ENCODE peak calls at places on chromosomes 2 and 18, in seven cellular contexts. M, F, K, Q, N, U and J are unnamed samples.

GRCh38 chr18:5895300-5895885 is at the start of gene TMEM200C:
- DNase-seq in U (no peak), F (no peak), N (no peak), M (no peak), Q (no peak), K (peak), J (no peak)

GRCh38 chr2:71252862-71253261 is 26.0 kb upstream of the PAIP2B start:
- DNase-seq in F (no peak), U (no peak), M (no peak), N (no peak), Q (no peak), K (no peak), J (no peak)

GRCh38 chr2:109613922-109614714 is at the start of the genes SEPTIN10 and SOWAHC:
- DNase-seq in M (peak), U (no peak), N (peak), F (peak), K (peak), Q (peak), J (peak)

GRCh38 chr2:171655584-171655983 is 31.7 kb upstream of the DYNC1I2 start:
- DNase-seq in F (no peak), M (no peak), K (no peak), U (peak), Q (no peak), N (no peak), J (no peak)

GRCh38 chr2:221573430-221574230 is 1.5 kb upstream of the EPHA4 start:
- DNase-seq in N (peak), F (peak), Q (peak), K (peak), U (no peak), M (peak), J (peak)

GRCh38 chr2:239227111-239227581 is 173.7 kb downstream of the HDAC4 start:
- DNase-seq in Q (no peak), N (no peak), K (no peak), U (no peak), M (no peak), F (no peak), J (no peak)

GRCh38 chr2:134227666-134228065 is 26.2 kb upstream of the MGAT5 start:
- DNase-seq in K (no peak), U (no peak), N (no peak), F (no peak), M (no peak), Q (no peak), J (no peak)

GRCh38 chr2:71852141-71852711 is 295.4 kb downstream of the CYP26B1 start:
- DNase-seq in Q (no peak), K (no peak), M (no peak), U (no peak), N (no peak), F (no peak), J (no peak)

GRCh38 chr18:11518788-11519685 is 90.4 kb upstream of the SLC35G4 start:
- DNase-seq in Q (no peak), U (no peak), K (peak), F (no peak), N (no peak), M (peak), J (peak)

GRCh38 chr2:131146749-131147148 is 41.6 kb downstream of the PLEKHB2 start:
- DNase-seq in K (no peak), U (no peak), F (no peak), N (no peak), M (no peak), Q (no peak), J (no peak)

GRCh38 chr18:67590571-67591141 is 74.1 kb upstream of the DSEL start:
- DNase-seq in F (no peak), K (no peak), U (no peak), Q (no peak), N (no peak), M (peak), J (no peak)

GRCh38 chr2:168705534-168706470 is 96.6 kb upstream of the NOSTRIN start:
- DNase-seq in F (no peak), N (no peak), U (no peak), K (no peak), Q (no peak), M (peak), J (no peak)

GRCh38 chr2:189287982-189288494 is 108.5 kb upstream of the COL5A2 start:
- DNase-seq in F (no peak), U (peak), N (no peak), M (peak), K (no peak), Q (no peak), J (no peak)

GRCh38 chr2:21372654-21373053 is 248.9 kb downstream of the TDRD15 start:
- DNase-seq in N (no peak), Q (no peak), M (peak), U (no peak), F (no peak), K (no peak), J (no peak)